ENCODE peak calls at places on chromosomes 12 and 14, in nine cellular contexts. One of them, this sample, is unnamed.

GRCh38 chr12:102299731-102300130 is 102.1 kb upstream of the PMCH start:
- DNase-seq in mesothelial cell of epicardium: no peak
- DNase-seq in psoas muscle: no peak
- DNase-seq in spleen: no peak
- DNase-seq in endothelial cell: no peak
- DNase-seq in PC-3: no peak
- DNase-seq in heart left ventricle: no peak
- DNase-seq in choroid plexus epithelial cell: no peak
- DNase-seq in neural progenitor cell: no peak
- DNase-seq in this sample: no peak

GRCh38 chr12:67475725-67476124 is 172.8 kb upstream of the DYRK2 start:
- DNase-seq in mesothelial cell of epicardium: no peak
- DNase-seq in psoas muscle: no peak
- DNase-seq in spleen: no peak
- DNase-seq in endothelial cell: no peak
- DNase-seq in PC-3: no peak
- DNase-seq in heart left ventricle: no peak
- DNase-seq in choroid plexus epithelial cell: no peak
- DNase-seq in neural progenitor cell: no peak
- DNase-seq in this sample: no peak

GRCh38 chr12:3278681-3279414 is 201.7 kb downstream of the TSPAN9 start:
- DNase-seq in mesothelial cell of epicardium: no peak
- DNase-seq in psoas muscle: no peak
- DNase-seq in spleen: no peak
- DNase-seq in endothelial cell: no peak
- DNase-seq in PC-3: no peak
- DNase-seq in heart left ventricle: no peak
- DNase-seq in choroid plexus epithelial cell: no peak
- DNase-seq in neural progenitor cell: no peak
- DNase-seq in this sample: no peak

GRCh38 chr14:71198681-71199080 is 291.4 kb downstream of the PCNX1 start:
- DNase-seq in mesothelial cell of epicardium: no peak
- DNase-seq in psoas muscle: no peak
- DNase-seq in spleen: no peak
- DNase-seq in endothelial cell: no peak
- DNase-seq in PC-3: no peak
- DNase-seq in heart left ventricle: no peak
- DNase-seq in choroid plexus epithelial cell: no peak
- DNase-seq in neural progenitor cell: no peak
- DNase-seq in this sample: no peak

GRCh38 chr12:69401940-69402339 is 42.4 kb downstream of the YEATS4 start:
- DNase-seq in mesothelial cell of epicardium: no peak
- DNase-seq in psoas muscle: no peak
- DNase-seq in spleen: no peak
- DNase-seq in endothelial cell: no peak
- DNase-seq in PC-3: no peak
- DNase-seq in heart left ventricle: no peak
- DNase-seq in choroid plexus epithelial cell: no peak
- DNase-seq in neural progenitor cell: no peak
- DNase-seq in this sample: no peak

GRCh38 chr12:118853634-118854033 is 127.7 kb upstream of the SRRM4 start:
- DNase-seq in mesothelial cell of epicardium: no peak
- DNase-seq in psoas muscle: no peak
- DNase-seq in spleen: no peak
- DNase-seq in endothelial cell: peak; percentile 6
- DNase-seq in PC-3: no peak
- DNase-seq in heart left ventricle: no peak
- DNase-seq in choroid plexus epithelial cell: no peak
- DNase-seq in neural progenitor cell: peak; percentile 25
- DNase-seq in this sample: no peak

GRCh38 chr12:132407525-132407924 is 78.1 kb upstream of the GALNT9 start:
- DNase-seq in mesothelial cell of epicardium: no peak
- DNase-seq in psoas muscle: peak; percentile 60
- DNase-seq in spleen: no peak
- DNase-seq in endothelial cell: no peak
- DNase-seq in PC-3: no peak
- DNase-seq in heart left ventricle: no peak
- DNase-seq in choroid plexus epithelial cell: no peak
- DNase-seq in neural progenitor cell: no peak
- DNase-seq in this sample: no peak

GRCh38 chr12:94571556-94571955 is 78.8 kb downstream of the TMCC3 start:
- DNase-seq in mesothelial cell of epicardium: no peak
- DNase-seq in psoas muscle: no peak
- DNase-seq in spleen: no peak
- DNase-seq in endothelial cell: no peak
- DNase-seq in PC-3: peak; percentile 96
- DNase-seq in heart left ventricle: peak; percentile 41
- DNase-seq in choroid plexus epithelial cell: peak; percentile 97
- DNase-seq in neural progenitor cell: no peak
- DNase-seq in this sample: no peak

GRCh38 chr14:100348253-100348729 is 25.2 kb downstream of the SLC25A47 start:
- DNase-seq in mesothelial cell of epicardium: no peak
- DNase-seq in psoas muscle: no peak
- DNase-seq in spleen: peak; percentile 34
- DNase-seq in endothelial cell: no peak
- DNase-seq in PC-3: no peak
- DNase-seq in heart left ventricle: no peak
- DNase-seq in choroid plexus epithelial cell: no peak
- DNase-seq in neural progenitor cell: no peak
- DNase-seq in this sample: no peak

GRCh38 chr12:52990206-52990605 is 16.1 kb upstream of the EIF4B start:
- DNase-seq in mesothelial cell of epicardium: no peak
- DNase-seq in psoas muscle: no peak
- DNase-seq in spleen: no peak
- DNase-seq in endothelial cell: no peak
- DNase-seq in PC-3: no peak
- DNase-seq in heart left ventricle: no peak
- DNase-seq in choroid plexus epithelial cell: no peak
- DNase-seq in neural progenitor cell: no peak
- DNase-seq in this sample: no peak

GRCh38 chr14:90785474-90785873 is 30.8 kb downstream of the TTC7B start:
- DNase-seq in mesothelial cell of epicardium: no peak
- DNase-seq in psoas muscle: no peak
- DNase-seq in spleen: no peak
- DNase-seq in endothelial cell: no peak
- DNase-seq in PC-3: peak; percentile 22
- DNase-seq in heart left ventricle: peak; percentile 36
- DNase-seq in choroid plexus epithelial cell: peak; percentile 36
- DNase-seq in neural progenitor cell: no peak
- DNase-seq in this sample: peak; percentile 67

GRCh38 chr12:45477526-45477925 is 252.0 kb upstream of the ARID2 start:
- DNase-seq in mesothelial cell of epicardium: no peak
- DNase-seq in psoas muscle: no peak
- DNase-seq in spleen: no peak
- DNase-seq in endothelial cell: no peak
- DNase-seq in PC-3: no peak
- DNase-seq in heart left ventricle: no peak
- DNase-seq in choroid plexus epithelial cell: no peak
- DNase-seq in neural progenitor cell: no peak
- DNase-seq in this sample: no peak

GRCh38 chr12:6887460-6887859 is 14.4 kb upstream of the SPSB2 start:
- DNase-seq in mesothelial cell of epicardium: no peak
- DNase-seq in psoas muscle: no peak
- DNase-seq in spleen: no peak
- DNase-seq in endothelial cell: no peak
- DNase-seq in PC-3: no peak
- DNase-seq in heart left ventricle: no peak
- DNase-seq in choroid plexus epithelial cell: no peak
- DNase-seq in neural progenitor cell: no peak
- DNase-seq in this sample: no peak

GRCh38 chr14:24803933-24804494 is 170.0 kb upstream of the GZMB start:
- DNase-seq in mesothelial cell of epicardium: no peak
- DNase-seq in psoas muscle: no peak
- DNase-seq in spleen: no peak
- DNase-seq in endothelial cell: no peak
- DNase-seq in PC-3: no peak
- DNase-seq in heart left ventricle: no peak
- DNase-seq in choroid plexus epithelial cell: no peak
- DNase-seq in neural progenitor cell: no peak
- DNase-seq in this sample: no peak

GRCh38 chr12:93740721-93741120 is 63.5 kb downstream of the CRADD start:
- DNase-seq in mesothelial cell of epicardium: no peak
- DNase-seq in psoas muscle: no peak
- DNase-seq in spleen: no peak
- DNase-seq in endothelial cell: no peak
- DNase-seq in PC-3: peak; percentile 46
- DNase-seq in heart left ventricle: no peak
- DNase-seq in choroid plexus epithelial cell: peak; percentile 63
- DNase-seq in neural progenitor cell: no peak
- DNase-seq in this sample: no peak

DNA sequence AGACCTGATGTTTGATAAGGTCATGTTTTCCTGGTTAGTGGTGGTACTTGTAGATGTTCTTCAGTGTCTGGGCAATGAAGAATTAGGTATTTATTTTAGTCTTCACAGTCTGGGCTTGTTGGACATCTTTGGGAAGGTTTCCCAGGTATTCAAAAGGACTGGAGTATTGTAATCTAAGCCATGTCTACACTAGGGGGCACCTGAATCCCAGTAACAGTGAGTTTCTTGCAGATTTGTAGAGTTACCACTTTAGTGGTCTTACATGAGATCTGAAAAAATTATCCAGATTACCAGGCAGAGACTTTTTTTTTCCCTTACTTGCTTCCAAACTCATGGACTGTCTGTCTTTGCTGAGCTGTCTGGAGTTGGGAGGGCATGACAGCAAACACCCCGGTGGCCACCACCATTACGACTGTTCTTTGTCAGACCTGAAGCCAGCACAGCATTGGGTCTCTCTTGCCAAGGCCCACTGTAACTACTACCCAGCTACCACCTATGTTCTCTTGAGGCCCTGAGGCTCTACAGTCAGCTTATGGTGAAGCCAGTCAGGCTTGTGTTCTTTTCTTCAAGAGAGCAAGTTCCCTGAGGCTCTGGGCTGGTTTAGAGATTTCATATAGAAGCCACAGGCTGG is 820.7 kb upstream of the FBXO33 start:
- DNase-seq in mesothelial cell of epicardium: no peak
- DNase-seq in psoas muscle: peak; percentile 17
- DNase-seq in spleen: no peak
- DNase-seq in endothelial cell: peak; percentile 19
- DNase-seq in PC-3: peak; percentile 44
- DNase-seq in heart left ventricle: no peak
- DNase-seq in choroid plexus epithelial cell: no peak
- DNase-seq in neural progenitor cell: peak; percentile 14
- DNase-seq in this sample: no peak
- TF ChIP-seq CTCF in mesothelial cell of epicardium: no peak
- TF ChIP-seq CTCF in psoas muscle: no peak
- TF ChIP-seq CTCF in spleen: no peak
- TF ChIP-seq CTCF in endothelial cell: no peak
- TF ChIP-seq CTCF in PC-3: peak; percentile 60
- TF ChIP-seq CTCF in heart left ventricle: no peak
- TF ChIP-seq CTCF in choroid plexus epithelial cell: no peak
- TF ChIP-seq CTCF in neural progenitor cell: peak; percentile 47
- TF ChIP-seq CTCF in this sample: no peak

DNA sequence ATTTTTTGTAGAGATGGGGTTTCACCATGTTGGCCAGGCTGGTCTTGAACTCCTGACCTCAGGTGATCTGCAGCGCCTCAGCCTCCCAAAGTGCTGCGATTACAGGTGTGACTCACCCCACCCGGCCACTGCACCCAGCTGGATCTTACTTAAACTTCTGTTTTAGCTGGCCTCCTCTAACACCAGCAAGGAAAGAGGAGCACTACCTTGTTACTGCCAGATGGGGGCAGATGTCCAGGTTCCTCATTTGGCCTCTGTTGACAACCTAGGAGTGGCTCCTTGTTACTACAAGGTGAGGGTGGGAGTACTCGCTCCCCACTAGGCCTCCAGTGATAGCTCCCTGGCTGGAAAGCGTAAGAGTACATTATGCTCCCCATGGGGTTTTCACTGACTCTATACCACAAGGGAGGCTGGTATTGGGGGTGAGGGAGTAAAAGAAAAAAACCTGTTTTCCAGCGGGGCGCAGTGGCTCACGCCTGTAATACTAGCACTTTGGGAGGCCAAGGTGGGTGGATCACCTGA is 13.1 kb upstream of the ARF6 start:
- DNase-seq in mesothelial cell of epicardium: no peak
- DNase-seq in psoas muscle: no peak
- DNase-seq in spleen: no peak
- DNase-seq in endothelial cell: peak; percentile 48
- DNase-seq in PC-3: peak; percentile 80
- DNase-seq in heart left ventricle: no peak
- DNase-seq in choroid plexus epithelial cell: peak; percentile 73
- DNase-seq in neural progenitor cell: peak; percentile 63
- DNase-seq in this sample: peak; percentile 83
- TF ChIP-seq CTCF in mesothelial cell of epicardium: peak; percentile 49
- TF ChIP-seq CTCF in psoas muscle: peak; percentile 51
- TF ChIP-seq CTCF in spleen: peak; percentile 77
- TF ChIP-seq CTCF in endothelial cell: peak; percentile 72
- TF ChIP-seq CTCF in PC-3: peak; percentile 79
- TF ChIP-seq CTCF in heart left ventricle: peak; percentile 65
- TF ChIP-seq CTCF in choroid plexus epithelial cell: peak; percentile 79
- TF ChIP-seq CTCF in neural progenitor cell: peak; percentile 69
- TF ChIP-seq CTCF in this sample: peak; percentile 11

DNA sequence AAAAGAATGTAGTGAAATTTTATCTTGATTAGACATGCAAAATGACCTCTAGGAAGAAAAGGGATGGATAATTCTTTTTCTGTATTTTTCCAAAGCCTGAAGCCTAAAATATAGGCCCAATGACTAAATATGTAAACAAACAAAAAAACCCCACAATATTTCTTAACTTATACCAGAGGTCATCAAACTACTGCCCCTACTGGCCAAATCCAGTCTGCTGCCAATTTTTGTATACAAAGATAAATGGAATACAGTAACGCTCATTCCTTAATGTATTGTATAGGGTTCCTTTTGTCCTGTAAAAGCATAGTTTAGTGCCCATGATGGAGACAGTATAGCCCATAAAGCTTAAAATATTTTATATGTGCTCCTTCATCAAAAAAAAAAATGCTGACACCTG is 145.7 kb upstream of the ALG10 start:
- DNase-seq in mesothelial cell of epicardium: no peak
- DNase-seq in psoas muscle: no peak
- DNase-seq in spleen: no peak
- DNase-seq in endothelial cell: no peak
- DNase-seq in PC-3: peak; percentile 61
- DNase-seq in heart left ventricle: no peak
- DNase-seq in choroid plexus epithelial cell: no peak
- DNase-seq in neural progenitor cell: no peak
- DNase-seq in this sample: no peak
- TF ChIP-seq CTCF in mesothelial cell of epicardium: peak; percentile 24
- TF ChIP-seq CTCF in psoas muscle: no peak
- TF ChIP-seq CTCF in spleen: no peak
- TF ChIP-seq CTCF in endothelial cell: peak; percentile 34
- TF ChIP-seq CTCF in PC-3: peak; percentile 61
- TF ChIP-seq CTCF in heart left ventricle: no peak
- TF ChIP-seq CTCF in choroid plexus epithelial cell: no peak
- TF ChIP-seq CTCF in neural progenitor cell: peak; percentile 43
- TF ChIP-seq CTCF in this sample: no peak

DNA sequence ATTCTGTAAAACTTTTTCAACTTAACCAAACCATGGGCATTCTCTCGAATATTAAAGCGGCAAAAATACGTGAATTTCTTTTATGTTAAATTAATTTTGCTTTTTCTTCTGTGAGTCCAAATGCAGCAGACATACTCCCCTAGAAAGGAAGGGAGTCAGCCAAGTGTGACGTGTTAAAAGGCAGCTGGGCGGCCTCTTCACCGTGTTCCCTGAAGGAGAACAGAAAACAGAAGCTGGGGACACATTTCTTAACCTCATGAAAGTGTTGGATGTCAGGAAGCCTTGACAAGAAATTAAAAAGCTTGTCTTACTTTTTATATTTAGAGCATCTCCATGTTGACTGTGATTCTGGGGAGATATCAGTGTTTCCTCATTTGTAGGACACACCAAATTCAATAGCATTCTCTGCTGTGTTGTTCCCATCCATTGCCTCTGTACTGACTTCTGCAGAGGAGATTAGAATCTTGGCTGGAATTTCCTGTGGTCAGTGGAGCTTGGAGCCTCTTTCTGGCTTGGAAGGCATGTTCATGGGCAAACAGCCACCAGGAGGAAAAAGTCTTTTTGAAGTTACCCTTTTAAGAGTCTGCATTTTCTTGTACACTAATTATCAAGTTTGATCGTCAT is 93.7 kb downstream of the RMST start:
- DNase-seq in mesothelial cell of epicardium: no peak
- DNase-seq in psoas muscle: no peak
- DNase-seq in spleen: no peak
- DNase-seq in endothelial cell: peak; percentile 46
- DNase-seq in PC-3: peak; percentile 84
- DNase-seq in heart left ventricle: peak; percentile 18
- DNase-seq in choroid plexus epithelial cell: peak; percentile 45
- DNase-seq in neural progenitor cell: peak; percentile 31
- DNase-seq in this sample: no peak
- TF ChIP-seq CTCF in mesothelial cell of epicardium: no peak
- TF ChIP-seq CTCF in psoas muscle: no peak
- TF ChIP-seq CTCF in spleen: no peak
- TF ChIP-seq CTCF in endothelial cell: no peak
- TF ChIP-seq CTCF in PC-3: no peak
- TF ChIP-seq CTCF in heart left ventricle: no peak
- TF ChIP-seq CTCF in choroid plexus epithelial cell: no peak
- TF ChIP-seq CTCF in neural progenitor cell: no peak
- TF ChIP-seq CTCF in this sample: no peak

This sample was measured in vagina.